ENCODE peak calls at places on chromosome 22, in eight cellular contexts. L, H, M, K, E, W, Q and X are unnamed samples.

GRCh38 chr22:31229402-31230140 is 17.5 kb downstream of the LIMK2 start:
- DNase-seq in L (no peak), M (peak; percentile 68), Q (no peak), W (peak; percentile 46), H (no peak), E (no peak), K (peak; percentile 76), X (peak; percentile 78)

GRCh38 chr22:27192135-27192900 is 534.9 kb downstream of the MIAT start:
- DNase-seq in E (no peak), M (peak; percentile 25), W (no peak), L (no peak), H (no peak), Q (no peak), K (no peak), X (no peak)

GRCh38 chr22:23743303-23743705 is 7.6 kb downstream of the ZNF70 start:
- DNase-seq in M (peak; percentile 27), L (no peak), E (peak; percentile 39), K (no peak), Q (peak; percentile 34), H (no peak), W (no peak), X (no peak)

GRCh38 chr22:33871935-33872334 is 48.3 kb downstream of the LARGE1 start:
- DNase-seq in K (no peak), H (no peak), M (no peak), W (no peak), L (no peak), E (no peak), Q (peak; percentile 30), X (no peak)

GRCh38 chr22:22887621-22888503 is at the start of gene IGLL5:
- DNase-seq in M (no peak), L (no peak), H (no peak), W (no peak), E (no peak), Q (peak; percentile 56), K (no peak), X (peak; percentile 54)

GRCh38 chr22:20520093-20520511 is 12.7 kb downstream of the MED15 start:
- DNase-seq in H (no peak), K (no peak), E (no peak), W (no peak), M (no peak), Q (no peak), L (no peak), X (no peak)

GRCh38 chr22:29082826-29083545 is 10.2 kb downstream of the KREMEN1 start:
- DNase-seq in H (no peak), L (no peak), K (no peak), W (no peak), Q (no peak), E (no peak), M (no peak), X (no peak)

GRCh38 chr22:20810645-20811044 is 36.7 kb downstream of the SERPIND1 start:
- DNase-seq in L (no peak), E (no peak), M (no peak), W (no peak), K (peak; percentile 11), H (no peak), Q (no peak), X (no peak)

GRCh38 chr22:29078036-29078868 is 5.4 kb downstream of the KREMEN1 start:
- DNase-seq in H (no peak), Q (no peak), E (no peak), L (no peak), W (no peak), M (no peak), K (no peak), X (no peak)

GRCh38 chr22:23564276-23564675 is 15.8 kb downstream of the IGLL1 start:
- DNase-seq in K (no peak), L (no peak), H (no peak), E (no peak), W (no peak), M (no peak), Q (no peak), X (no peak)

GRCh38 chr22:48440176-48440575 is 1387.5 kb downstream of the BRD1 start:
- DNase-seq in H (no peak), K (no peak), E (no peak), Q (no peak), W (no peak), L (no peak), M (no peak), X (no peak)

GRCh38 chr22:42602470-42602869 is 12.2 kb downstream of the POLDIP3 start:
- DNase-seq in M (no peak), H (no peak), K (no peak), E (no peak), L (no peak), W (no peak), Q (no peak), X (peak; percentile 36)
- H3K4me1 ChIP-seq in M (peaks cover 18% of the 10 kb centered on the region), H (no peaks in the 10 kb centered on the region), K (no peaks in the 10 kb centered on the region), E (peaks cover 24% of the 10 kb centered on the region), L (peaks cover 5% of the 10 kb centered on the region), W (no peaks in the 10 kb centered on the region), Q (no peaks in the 10 kb centered on the region), X (peaks cover 17% of the 10 kb centered on the region)

GRCh38 chr22:18090286-18090685 is 12.5 kb downstream of the PEX26 start:
- DNase-seq in Q (no peak), K (no peak), W (no peak), H (no peak), E (no peak), M (no peak), L (no peak), X (no peak)

GRCh38 chr22:18091478-18091877 is 13.7 kb downstream of the PEX26 start:
- DNase-seq in W (no peak), E (no peak), Q (no peak), K (no peak), H (no peak), M (no peak), L (no peak), X (no peak)

GRCh38 chr22:18088825-18089568 is 11.2 kb downstream of the PEX26 start:
- DNase-seq in Q (no peak), H (no peak), L (no peak), E (no peak), M (no peak), W (no peak), K (peak; percentile 75), X (peak; percentile 71)

GRCh38 chr22:18093661-18094060 is 15.9 kb downstream of the PEX26 start:
- DNase-seq in Q (no peak), L (no peak), W (no peak), M (no peak), E (no peak), H (no peak), K (no peak), X (no peak)

GRCh38 chr22:18091916-18092526 is 14.2 kb downstream of the PEX26 start:
- DNase-seq in Q (no peak), K (peak; percentile 89), E (peak; percentile 75), M (peak; percentile 93), H (peak; percentile 40), W (no peak), L (peak; percentile 31), X (peak; percentile 86)
- H3K4me3 ChIP-seq in Q (no peak overlapping the region), K (peak overlapping the region; percentile 42), E (peak overlapping the region; percentile 45), M (no peak overlapping the region), H (peak overlapping the region; percentile 20), W (no peak overlapping the region), L (peak overlapping the region; percentile 39), X (peak overlapping the region; percentile 11)

GRCh38 chr22:49953027-49953679 is 7.4 kb upstream of the PIM3 start:
- DNase-seq in E (peak; percentile 42), M (no peak), Q (no peak), L (no peak), H (no peak), K (no peak), W (no peak), X (no peak)

GRCh38 chr22:49951986-49952896 is 8.3 kb upstream of the PIM3 start:
- DNase-seq in W (no peak), H (no peak), Q (no peak), M (peak; percentile 85), L (no peak), K (no peak), E (no peak), X (no peak)

GRCh38 chr22:49950396-49950994 is 10.1 kb upstream of the PIM3 start:
- DNase-seq in L (no peak), H (no peak), K (no peak), W (no peak), E (no peak), Q (no peak), M (no peak), X (peak; percentile 61)

GRCh38 chr22:49951001-49951677 is 9.4 kb upstream of the PIM3 start:
- DNase-seq in W (no peak), M (no peak), E (no peak), Q (no peak), H (no peak), K (peak; percentile 88), L (no peak), X (peak; percentile 92)

GRCh38 chr22:49951678-49951985 is 8.9 kb upstream of the PIM3 start:
- DNase-seq in M (no peak), K (no peak), L (no peak), W (no peak), Q (no peak), H (no peak), E (no peak), X (no peak)
- H3K4me1 ChIP-seq in M (peaks cover 15% of the 10 kb centered on the region), K (no peaks in the 10 kb centered on the region), L (peaks cover 3% of the 10 kb centered on the region), W (peaks cover 44% of the 10 kb centered on the region), Q (peaks cover 8% of the 10 kb centered on the region), H (peaks cover 55% of the 10 kb centered on the region), E (peaks cover 44% of the 10 kb centered on the region), X (peaks cover 19% of the 10 kb centered on the region)

GRCh38 chr22:50266994-50267393 is 3.2 kb downstream of the MAPK11 start:
- DNase-seq in H (no peak), E (no peak), M (no peak), L (no peak), W (no peak), K (no peak), Q (no peak), X (no peak)

GRCh38 chr22:50270302-50271010 is at the start of gene MAPK11:
- DNase-seq in L (peak; percentile 67), K (peak; percentile 84), M (peak; percentile 79), Q (peak; percentile 84), H (no peak), E (peak; percentile 82), W (peak; percentile 85), X (peak; percentile 74)

GRCh38 chr22:50269573-50270301 is 443 bp downstream of the MAPK11 start:
- DNase-seq in E (peak; percentile 56), Q (peak; percentile 89), H (no peak), W (peak; percentile 90), L (no peak), K (no peak), M (peak; percentile 63), X (no peak)

GRCh38 chr22:50268655-50269113 is 1.5 kb downstream of the MAPK11 start:
- DNase-seq in E (no peak), H (no peak), M (peak; percentile 38), Q (no peak), W (no peak), K (no peak), L (no peak), X (peak; percentile 35)

DNA sequence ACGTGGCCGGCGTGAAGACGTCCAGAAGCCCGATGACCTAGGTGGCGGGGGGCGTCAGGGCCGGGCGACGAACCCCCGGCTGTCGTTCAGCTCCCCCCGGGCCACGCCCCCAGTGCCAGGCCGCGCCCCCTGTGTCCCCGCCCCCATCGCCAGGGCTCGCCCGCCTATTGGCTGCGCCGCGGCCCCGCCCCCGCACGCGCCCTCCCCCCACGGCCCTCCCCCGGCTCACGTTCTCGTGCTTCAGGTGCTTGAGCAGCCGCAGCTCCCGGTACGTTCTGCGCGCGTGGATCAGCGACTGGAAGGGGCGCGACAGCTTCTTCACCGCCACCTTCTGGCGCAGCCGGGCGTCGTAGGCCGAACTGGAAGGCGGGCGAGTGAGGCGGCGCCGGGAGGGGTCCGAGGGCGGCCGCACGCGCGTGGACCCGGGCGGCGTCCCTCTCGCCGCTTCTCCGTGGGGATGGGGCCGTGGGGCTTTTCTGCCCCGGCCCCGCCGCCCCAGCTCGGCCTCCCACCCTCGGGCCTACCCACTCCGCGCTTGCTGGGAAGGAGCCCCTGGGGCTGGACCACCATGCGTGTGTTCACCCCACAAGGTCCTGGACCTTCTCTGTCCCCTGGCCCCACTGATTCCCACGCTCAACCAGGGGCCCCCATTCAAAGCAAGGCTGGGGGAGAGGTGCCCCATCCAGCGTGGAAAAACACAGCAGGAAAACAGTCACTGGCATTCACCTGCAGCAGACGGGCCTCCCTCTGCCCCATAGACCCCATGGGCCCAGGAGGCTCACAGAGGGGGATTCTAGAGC is 2.4 kb downstream of the MAPK11 start:
- DNase-seq in K (peak; percentile 71), Q (no peak), L (no peak), W (peak; percentile 68), H (no peak), E (peak; percentile 77), M (peak; percentile 70), X (peak; percentile 66)
- H3K4me3 ChIP-seq in K (peak overlapping the region; percentile 17), Q (no peak overlapping the region), L (no peak overlapping the region), W (no peak overlapping the region), H (peak overlapping the region; percentile 44), E (peak overlapping the region; percentile 32), M (no peak overlapping the region), X (no peak overlapping the region)